ENCODE peak calls at places on chromosomes 3 and 15, in seven cellular contexts. Z is nephron progenitor cell, C is neural progenitor cell, T is astrocyte of the cerebellum, H is tibial nerve, A is GM20000, Q is HCT116. G is an unnamed sample.

GRCh38 chr3:159786489-159787181 is 202.0 kb upstream of the IL12A start:
- DNase-seq in Z (no peak), C (no peak), T (no peak), H (no peak), A (no peak), Q (no peak), G (no peak)

GRCh38 chr3:81249540-81250029 is 511.9 kb downstream of the GBE1 start:
- DNase-seq in Z (no peak), C (no peak), T (no peak), H (no peak), A (peak; percentile 2), Q (no peak), G (no peak)

GRCh38 chr15:101029971-101030661 is 111.0 kb downstream of the LRRK1 start:
- DNase-seq in Z (no peak), C (no peak), T (no peak), H (no peak), A (no peak), Q (no peak), G (no peak)

GRCh38 chr3:138348950-138349739 is 766 bp downstream of the MRAS start:
- DNase-seq in Z (peak; percentile 21), C (peak; percentile 50), T (no peak), H (no peak), A (peak; percentile 29), Q (no peak), G (no peak)

GRCh38 chr3:124775776-124776336 is 45.6 kb downstream of the UMPS start:
- DNase-seq in Z (no peak), C (peak; percentile 20), T (no peak), H (no peak), A (no peak), Q (no peak), G (no peak)

GRCh38 chr15:89299896-89300295 is 34.7 kb downstream of the POLG start:
- DNase-seq in Z (no peak), C (no peak), T (peak; percentile 26), H (no peak), A (no peak), Q (peak; percentile 16), G (peak; percentile 7)

GRCh38 chr3:165185707-165186327 is 10.4 kb downstream of the SLITRK3 start:
- DNase-seq in Z (peak; percentile 64), C (peak; percentile 84), T (peak; percentile 48), H (no peak), A (peak; percentile 58), Q (peak; percentile 67), G (peak; percentile 16)

GRCh38 chr15:92654662-92655061 is 913 bp downstream of the FAM174B start:
- DNase-seq in Z (no peak), C (no peak), T (no peak), H (no peak), A (no peak), Q (no peak), G (no peak)

GRCh38 chr3:150605998-150606641 is 3.0 kb downstream of the SELENOT start:
- DNase-seq in Z (no peak), C (no peak), T (no peak), H (no peak), A (no peak), Q (no peak), G (no peak)

GRCh38 chr3:156497326-156497725 is 57.6 kb downstream of the SSR3 start:
- DNase-seq in Z (no peak), C (no peak), T (no peak), H (no peak), A (no peak), Q (no peak), G (no peak)

GRCh38 chr3:149726716-149727407 is 25.4 kb downstream of the COMMD2 start:
- DNase-seq in Z (no peak), C (no peak), T (no peak), H (no peak), A (peak; percentile 33), Q (no peak), G (no peak)

GRCh38 chr3:176920806-176921205 is 276.5 kb downstream of the TBL1XR1 start:
- DNase-seq in Z (no peak), C (no peak), T (no peak), H (no peak), A (no peak), Q (no peak), G (no peak)

GRCh38 chr15:73746883-73747282 is 6.3 kb downstream of the INSYN1 start:
- DNase-seq in Z (no peak), C (no peak), T (no peak), H (no peak), A (no peak), Q (no peak), G (no peak)

GRCh38 chr3:64163755-64164148 is 61.5 kb downstream of the PRICKLE2 start:
- DNase-seq in Z (no peak), C (no peak), T (peak; percentile 39), H (no peak), A (peak; percentile 32), Q (no peak), G (peak; percentile 56)

GRCh38 chr3:27644936-27645335 is 77.2 kb downstream of the EOMES start:
- DNase-seq in Z (no peak), C (no peak), T (no peak), H (no peak), A (no peak), Q (no peak), G (no peak)

GRCh38 chr3:172958565-172958964 is 182.5 kb downstream of the SPATA16 start:
- DNase-seq in Z (no peak), C (no peak), T (no peak), H (no peak), A (no peak), Q (no peak), G (no peak)

GRCh38 chr3:44277925-44278324 is 36.2 kb downstream of the TOPAZ1 start:
- DNase-seq in Z (no peak), C (no peak), T (no peak), H (no peak), A (no peak), Q (no peak), G (no peak)

GRCh38 chr15:84915011-84915958 is 30.8 kb downstream of the SLC28A1 start:
- DNase-seq in Z (peak; percentile 46), C (no peak), T (peak; percentile 65), H (peak; percentile 65), A (peak; percentile 91), Q (peak; percentile 81), G (peak; percentile 57)

GRCh38 chr3:152267831-152268500 is 763 bp upstream of the MBNL1 start:
- DNase-seq in Z (no peak), C (no peak), T (no peak), H (no peak), A (no peak), Q (no peak), G (no peak)

GRCh38 chr15:33315044-33315443 is 4.3 kb downstream of the RYR3 start:
- DNase-seq in Z (no peak), C (no peak), T (no peak), H (no peak), A (no peak), Q (no peak), G (no peak)

DNA sequence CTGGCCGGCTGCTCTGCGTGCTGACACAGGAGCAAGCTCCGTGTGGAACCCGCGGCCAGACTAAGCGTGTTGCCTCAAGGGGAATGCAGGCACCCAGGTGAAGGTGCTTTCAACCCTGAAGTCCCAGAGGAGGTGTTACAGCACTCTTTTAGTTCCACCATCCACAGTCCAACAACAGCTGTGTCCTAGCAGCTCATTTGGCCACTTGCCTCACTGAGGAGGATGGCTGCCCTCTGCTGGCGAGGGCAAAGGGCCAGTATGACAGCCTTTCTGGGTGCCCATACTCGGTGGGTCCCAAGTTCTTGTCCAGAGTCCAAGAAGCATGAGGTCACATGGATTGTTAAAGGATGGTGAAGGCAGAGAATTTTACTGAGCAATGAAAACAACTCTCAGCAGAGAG is 87.8 kb downstream of the C3orf85 start:
- DNase-seq in Z (no peak), C (peak; percentile 4), T (no peak), H (no peak), A (no peak), Q (peak; percentile 6), G (no peak)
- TF ChIP-seq CTCF in Z (no peak), C (peak; percentile 39), T (no peak), H (no peak), A (no peak), Q (peak; percentile 36), G (no peak)

DNA sequence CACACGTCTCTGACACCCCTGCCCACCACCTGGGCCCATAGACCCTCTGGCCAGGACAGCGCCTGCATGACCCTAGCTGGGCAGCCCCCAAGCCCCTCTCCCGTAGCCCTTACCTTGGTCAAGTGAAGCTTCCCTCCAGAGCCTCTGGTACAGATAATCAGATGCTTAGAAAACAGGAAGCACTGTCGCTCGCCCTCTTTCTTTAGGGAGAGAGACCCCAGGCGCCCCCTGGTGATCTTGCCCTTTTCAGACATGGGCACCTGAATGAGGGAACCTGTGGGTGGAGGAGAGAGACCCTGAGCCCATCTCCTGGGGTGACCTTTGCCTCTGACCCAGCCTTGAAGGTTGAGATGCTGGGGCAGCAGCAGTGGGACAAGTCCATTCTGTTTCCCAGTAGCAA is 65.4 kb downstream of the RASGRF1 start:
- DNase-seq in Z (no peak), C (peak; percentile 24), T (no peak), H (peak; percentile 16), A (peak; percentile 37), Q (no peak), G (no peak)
- TF ChIP-seq CTCF in Z (no peak), C (peak; percentile 19), T (no peak), H (no peak), A (no peak), Q (peak; percentile 22), G (no peak)

DNA sequence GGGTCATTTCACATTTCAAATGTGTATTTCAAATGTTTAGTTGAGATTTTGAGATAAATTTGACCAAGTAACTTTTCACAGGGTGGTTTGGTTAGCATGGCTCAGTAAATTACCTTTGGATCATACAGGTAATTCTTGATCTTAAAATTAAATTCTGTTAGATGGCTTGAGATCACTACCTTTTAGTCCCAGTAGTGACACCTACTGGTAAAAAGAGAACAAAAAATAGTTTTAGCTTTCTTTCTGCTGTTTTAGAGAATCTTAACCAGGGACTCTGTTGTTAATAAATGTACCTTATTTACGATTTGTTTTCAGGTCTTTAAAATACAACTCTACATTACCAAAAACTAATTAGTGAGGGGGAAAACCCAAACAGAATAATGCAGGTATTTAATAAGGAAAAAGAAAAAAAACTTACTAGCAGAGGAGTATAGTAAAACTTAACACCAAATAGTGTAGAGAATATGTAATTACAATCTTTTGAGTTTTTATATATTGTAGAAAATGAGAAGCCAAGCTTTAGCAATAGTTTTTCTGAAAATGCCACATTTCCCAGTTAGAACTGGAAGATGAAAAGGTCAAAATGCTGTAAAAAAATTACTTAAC is 620.3 kb upstream of the AGTR1 start:
- DNase-seq in Z (no peak), C (peak; percentile 36), T (no peak), H (no peak), A (peak; percentile 7), Q (peak; percentile 26), G (no peak)
- TF ChIP-seq CTCF in Z (peak; percentile 50), C (peak; percentile 76), T (peak; percentile 22), H (peak; percentile 50), A (no peak), Q (peak; percentile 41), G (peak; percentile 33)

DNA sequence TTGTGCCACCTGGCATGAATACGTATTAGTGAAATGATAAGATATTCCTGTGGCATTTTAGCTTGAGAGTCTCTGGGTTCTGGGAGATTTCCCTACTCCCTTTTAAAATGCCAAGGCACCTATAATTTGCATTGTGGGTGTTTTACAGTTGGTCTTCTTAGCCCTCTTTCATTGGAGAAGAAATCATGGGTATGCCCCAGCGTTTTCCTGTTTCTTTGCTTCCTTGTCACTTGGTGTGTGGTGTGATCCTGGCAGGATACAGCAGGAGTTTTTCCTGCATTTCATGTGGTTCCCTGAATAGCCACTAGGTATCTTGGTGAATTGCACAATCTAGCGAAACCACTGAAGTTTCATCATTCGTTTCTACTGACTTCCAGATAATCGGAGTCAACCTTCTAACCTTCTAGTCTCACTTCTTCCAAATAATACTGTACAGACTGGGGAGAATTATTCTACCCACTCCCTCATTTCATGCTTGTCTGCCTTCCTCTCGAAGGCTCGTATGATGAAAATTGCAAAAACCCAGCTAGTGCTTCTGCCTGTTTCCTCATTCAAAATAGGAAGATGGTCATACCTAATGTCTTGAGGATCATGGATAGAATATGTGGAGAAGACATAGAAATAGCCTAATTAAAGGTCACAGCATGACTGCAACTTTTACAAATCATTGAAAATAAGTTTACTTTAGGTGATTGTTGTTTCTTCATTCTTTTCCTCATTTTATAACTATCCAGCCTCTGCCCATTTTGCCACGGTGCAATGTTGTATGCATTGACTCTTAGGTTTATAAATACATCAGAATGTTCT is 2.7 kb downstream of the BHLHE40 start:
- DNase-seq in Z (no peak), C (no peak), T (no peak), H (peak; percentile 57), A (no peak), Q (no peak), G (no peak)
- TF ChIP-seq CTCF in Z (peak; percentile 37), C (peak; percentile 34), T (peak; percentile 52), H (peak; percentile 49), A (no peak), Q (no peak), G (no peak)

G was measured in HFF-Myc.